ENCODE peak calls at places on chromosome X, in nine cellular contexts. X is Right ventricle myocardium superior; E is activated CD8-positive, alpha-beta memory T cell treated with anti-CD3 and anti-CD28 coated beads, Interleukin-2, amount 10 ng/mL, durations not matched to agents 7 days and 5 days; H is activated CD8-positive, alpha-beta T cell treated with anti-CD3 and anti-CD28 coated beads, Interleukin-2, amount 10 ng/mL, durations not matched to agents 7 days and 5 days; M is naive thymus-derived CD4-positive, alpha-beta T cell; O is left colon; W is HCT116; T is left lung; U is activated naive CD8-positive, alpha-beta T cell treated with anti-CD3 and anti-CD28 coated beads, Interleukin-2, amount 50 U/mL, for 24 hours. J is an unnamed sample.

GRCh38 chrX:24464498-24464835 is 619 bp upstream of the PDK3 start:
- ATAC-seq in E (no peak), M (no peak), T (no peak), O (no peak), H (no peak), X (no peak), W (no peak), U (no peak), J (no peak)

GRCh38 chrX:72105436-72105835 is 26.3 kb downstream of the RTL5 start:
- ATAC-seq in M (peak; percentile 71), H (peak; percentile 77), T (no peak), E (peak; percentile 79), O (no peak), U (peak; percentile 60), X (no peak), W (no peak), J (peak; percentile 65)

GRCh38 chrX:74784629-74785028 is 140.6 kb downstream of the NEXMIF start:
- ATAC-seq in H (no peak), U (no peak), T (no peak), W (no peak), O (no peak), M (no peak), X (no peak), E (no peak), J (no peak)

GRCh38 chrX:111411591-111412371 is at the start of gene DCX:
- ATAC-seq in H (no peak), M (no peak), E (no peak), W (no peak), O (no peak), U (no peak), X (no peak), T (no peak), J (no peak)

GRCh38 chrX:82127228-82128123 is 925.6 kb downstream of the SH3BGRL start:
- ATAC-seq in U (no peak), X (no peak), O (no peak), H (peak; percentile 33), M (no peak), E (peak; percentile 70), W (no peak), T (no peak), J (peak; percentile 48)

GRCh38 chrX:124836786-124837185 is 482.9 kb upstream of the TEX13C start:
- ATAC-seq in H (no peak), M (no peak), E (no peak), U (no peak), W (no peak), X (no peak), O (no peak), T (no peak), J (no peak)

GRCh38 chrX:15129412-15129811 is 140.5 kb downstream of the ASB9 start:
- ATAC-seq in T (no peak), O (no peak), W (no peak), X (no peak), E (no peak), H (no peak), U (peak; percentile 68), M (no peak), J (peak; percentile 64)

GRCh38 chrX:134727363-134727762 is 69.1 kb upstream of the PLAC1 start:
- ATAC-seq in T (no peak), E (no peak), W (peak; percentile 64), M (no peak), H (no peak), U (no peak), O (no peak), X (no peak), J (no peak)

GRCh38 chrX:120260369-120260768 is 9.8 kb downstream of the ZBTB33 start:
- ATAC-seq in U (no peak), E (no peak), T (no peak), W (no peak), X (no peak), M (no peak), H (no peak), O (no peak), J (no peak)

GRCh38 chrX:94329182-94329581 is 655.2 kb downstream of the FAM133A start:
- ATAC-seq in U (no peak), T (no peak), X (no peak), W (no peak), O (no peak), M (no peak), E (no peak), H (no peak), J (no peak)

GRCh38 chrX:45750639-45751038 is 550.0 kb upstream of the DIPK2B start:
- ATAC-seq in E (no peak), U (no peak), X (peak; percentile 60), W (no peak), T (peak; percentile 43), H (no peak), O (no peak), M (no peak), J (no peak)

GRCh38 chrX:97167333-97167732 is 283.6 kb downstream of the RPA4 start:
- ATAC-seq in H (no peak), U (no peak), E (no peak), X (no peak), T (no peak), O (no peak), M (no peak), W (no peak), J (no peak)

GRCh38 chrX:107483976-107484726 is 34.7 kb downstream of the FRMPD3 start:
- ATAC-seq in H (no peak), E (no peak), W (no peak), U (no peak), M (no peak), X (peak; percentile 57), O (no peak), T (peak; percentile 15), J (no peak)

GRCh38 chrX:150907474-150907873 is 9.0 kb upstream of the CD99L2 start:
- ATAC-seq in U (no peak), T (no peak), W (no peak), E (no peak), M (no peak), H (no peak), O (no peak), X (peak; percentile 96), J (no peak)

GRCh38 chrX:152925835-152926234 is 28.0 kb downstream of the ZNF185 start:
- ATAC-seq in W (peak; percentile 22), M (no peak), E (peak; percentile 17), X (no peak), T (no peak), U (no peak), H (no peak), O (peak; percentile 49), J (no peak)

GRCh38 chrX:15911729-15912550 is 57.3 kb upstream of the AP1S2 start:
- ATAC-seq in X (peak; percentile 39), E (no peak), W (no peak), H (no peak), T (peak; percentile 71), M (peak; percentile 88), O (no peak), U (peak; percentile 69), J (no peak)

GRCh38 chrX:57451426-57452020 is 140.3 kb upstream of the ZXDB start:
- ATAC-seq in X (no peak), W (no peak), U (no peak), O (no peak), E (no peak), T (no peak), H (no peak), M (no peak), J (no peak)

GRCh38 chrX:135327299-135327698 is 18.0 kb downstream of the ETDC start:
- ATAC-seq in W (no peak), M (no peak), T (peak; percentile 50), X (peak; percentile 38), H (no peak), U (no peak), E (no peak), O (no peak), J (no peak)

GRCh38 chrX:103831803-103832544 is at the start of gene RAB9B:
- ATAC-seq in M (peak; percentile 86), E (peak; percentile 94), O (peak; percentile 91), X (peak; percentile 85), H (peak; percentile 96), T (peak; percentile 94), U (peak; percentile 93), W (no peak), J (peak; percentile 98)

GRCh38 chrX:48560681-48561080 is 13.6 kb upstream of the RBM3 start:
- ATAC-seq in X (no peak), H (no peak), W (no peak), T (no peak), O (no peak), U (no peak), M (no peak), E (no peak), J (no peak)

GRCh38 chrX:23699636-23700194 is 32.4 kb downstream of the PRDX4 start:
- ATAC-seq in X (peak; percentile 31), O (no peak), E (peak; percentile 66), H (peak; percentile 72), T (peak; percentile 32), U (peak; percentile 72), M (peak; percentile 64), W (no peak), J (no peak)

GRCh38 chrX:100731441-100732281 is at the start of gene SYTL4:
- ATAC-seq in X (peak; percentile 75), U (no peak), O (peak; percentile 86), M (no peak), W (peak; percentile 93), T (peak; percentile 89), E (no peak), H (no peak), J (no peak)

GRCh38 chrX:150575415-150575814 is 7.0 kb downstream of the MTM1 start:
- ATAC-seq in O (peak; percentile 9), W (peak; percentile 78), T (peak; percentile 69), H (peak; percentile 35), U (peak; percentile 71), X (no peak), M (peak; percentile 78), E (peak; percentile 26), J (peak; percentile 75)

GRCh38 chrX:102930990-102931756 is 5.9 kb upstream of the RAB40AL start:
- ATAC-seq in E (no peak), W (no peak), X (no peak), H (no peak), U (no peak), O (no peak), M (no peak), T (no peak), J (no peak)

GRCh38 chrX:78064152-78064551 is 39.9 kb upstream of the PGK1 start:
- ATAC-seq in U (no peak), H (no peak), W (no peak), T (no peak), X (no peak), O (no peak), E (no peak), M (no peak), J (no peak)

GRCh38 chrX:40167240-40168182 is 69.8 kb upstream of the BCOR start:
- ATAC-seq in X (peak; percentile 31), O (peak; percentile 21), U (no peak), E (no peak), H (no peak), W (peak; percentile 34), M (peak; percentile 32), T (no peak), J (no peak)

GRCh38 chrX:40174594-40175415 is 77.0 kb upstream of the BCOR start:
- ATAC-seq in U (peak; percentile 23), T (peak; percentile 35), X (peak; percentile 46), E (peak; percentile 11), H (peak; percentile 8), O (peak; percentile 37), W (no peak), M (peak; percentile 6), J (peak; percentile 1)

GRCh38 chrX:119734897-119735339 is 23.5 kb upstream of the SOWAHD start:
- ATAC-seq in H (no peak), X (peak; percentile 97), U (no peak), O (no peak), M (no peak), T (peak; percentile 49), W (no peak), E (no peak), J (no peak)

GRCh38 chrX:106927700-106928099 is 7.5 kb downstream of the CLDN2 start:
- ATAC-seq in X (no peak), W (peak; percentile 4), T (peak; percentile 43), E (no peak), M (no peak), U (no peak), H (no peak), O (peak; percentile 45), J (no peak)